ENCODE peak calls at places on chromosomes 6 and 20, in nine cellular contexts. B is mammary epithelial cell; N is fibroblast of lung; S is left ventricle myocardium inferior; P is naive thymus-derived CD4-positive, alpha-beta T cell; U is uterus; E is A673; I is ovary; F is upper lobe of right lung. G is an unnamed sample.

GRCh38 chr20:16553161-16553560 is 20.1 kb downstream of the KIF16B start:
- DNase-seq in S (no peak), N (no peak), I (no peak), U (no peak), F (no peak), P (no peak), B (no peak), E (no peak), G (no peak)

GRCh38 chr6:87277123-87277522 is 45.3 kb upstream of the SMIM8 start:
- DNase-seq in N (peak; percentile 31), P (no peak), E (peak; percentile 40), U (no peak), I (no peak), F (no peak), B (peak; percentile 23), S (no peak), G (no peak)

GRCh38 chr6:160634706-160635105 is 29.4 kb downstream of the LPA start:
- DNase-seq in B (peak; percentile 0), I (no peak), F (peak; percentile 67), E (no peak), U (no peak), N (no peak), P (peak; percentile 7), S (no peak), G (no peak)

GRCh38 chr6:161835426-161836029 is 561.7 kb upstream of the AGPAT4 start:
- DNase-seq in B (no peak), U (no peak), E (no peak), S (no peak), F (no peak), N (peak; percentile 44), P (no peak), I (no peak), G (no peak)

GRCh38 chr6:20812776-20813175 is 278.5 kb downstream of the CDKAL1 start:
- DNase-seq in P (no peak), B (no peak), N (no peak), I (no peak), S (no peak), U (no peak), E (no peak), F (no peak), G (no peak)

GRCh38 chr20:53655909-53656652 is 62.4 kb upstream of the ZNF217 start:
- DNase-seq in N (peak; percentile 42), I (no peak), P (no peak), F (no peak), E (peak; percentile 32), B (peak; percentile 31), S (no peak), U (no peak), G (no peak)

GRCh38 chr6:119137194-119138072 is 59.0 kb upstream of the FAM184A start:
- DNase-seq in I (no peak), P (no peak), S (no peak), U (no peak), N (peak; percentile 71), B (peak; percentile 54), F (no peak), E (no peak), G (no peak)

GRCh38 chr6:37965964-37966676 is 146.6 kb downstream of the ZFAND3 start:
- DNase-seq in N (no peak), F (no peak), E (no peak), B (peak; percentile 57), P (no peak), S (no peak), U (no peak), I (no peak), G (no peak)

GRCh38 chr20:1920252-1920651 is 25.0 kb downstream of the SIRPA start:
- DNase-seq in P (no peak), U (no peak), S (no peak), F (no peak), N (no peak), B (no peak), I (no peak), E (no peak), G (no peak)

GRCh38 chr6:108587258-108588059 is 26.7 kb downstream of the FOXO3 start:
- DNase-seq in I (no peak), S (no peak), U (peak; percentile 67), B (peak; percentile 66), N (peak; percentile 82), F (no peak), E (no peak), P (no peak), G (no peak)

GRCh38 chr20:1389703-1390385 is 3.0 kb downstream of the FKBP1A start:
- DNase-seq in B (peak; percentile 57), F (no peak), I (no peak), S (no peak), E (no peak), N (no peak), P (no peak), U (no peak), G (no peak)

GRCh38 chr6:157521665-157522335 is 140.8 kb downstream of the ZDHHC14 start:
- DNase-seq in B (no peak), U (no peak), N (no peak), I (no peak), F (no peak), S (no peak), P (no peak), E (no peak), G (no peak)

GRCh38 chr20:8433286-8433685 is 301.2 kb downstream of the PLCB1 start:
- DNase-seq in N (no peak), S (no peak), E (peak; percentile 15), F (no peak), P (no peak), B (no peak), I (no peak), U (no peak), G (no peak)

GRCh38 chr20:8434326-8434876 is 302.3 kb downstream of the PLCB1 start:
- DNase-seq in E (no peak), P (no peak), B (no peak), F (no peak), I (no peak), U (no peak), S (no peak), N (peak; percentile 53), G (no peak)

GRCh38 chr20:8435251-8436035 is 303.4 kb downstream of the PLCB1 start:
- DNase-seq in P (no peak), S (no peak), B (no peak), N (no peak), I (no peak), E (no peak), F (no peak), U (no peak), G (no peak)

GRCh38 chr20:8431538-8432434 is 299.7 kb downstream of the PLCB1 start:
- DNase-seq in I (peak; percentile 71), P (no peak), S (peak; percentile 76), B (no peak), N (no peak), U (peak; percentile 66), E (no peak), F (peak; percentile 62), G (no peak)

DNA sequence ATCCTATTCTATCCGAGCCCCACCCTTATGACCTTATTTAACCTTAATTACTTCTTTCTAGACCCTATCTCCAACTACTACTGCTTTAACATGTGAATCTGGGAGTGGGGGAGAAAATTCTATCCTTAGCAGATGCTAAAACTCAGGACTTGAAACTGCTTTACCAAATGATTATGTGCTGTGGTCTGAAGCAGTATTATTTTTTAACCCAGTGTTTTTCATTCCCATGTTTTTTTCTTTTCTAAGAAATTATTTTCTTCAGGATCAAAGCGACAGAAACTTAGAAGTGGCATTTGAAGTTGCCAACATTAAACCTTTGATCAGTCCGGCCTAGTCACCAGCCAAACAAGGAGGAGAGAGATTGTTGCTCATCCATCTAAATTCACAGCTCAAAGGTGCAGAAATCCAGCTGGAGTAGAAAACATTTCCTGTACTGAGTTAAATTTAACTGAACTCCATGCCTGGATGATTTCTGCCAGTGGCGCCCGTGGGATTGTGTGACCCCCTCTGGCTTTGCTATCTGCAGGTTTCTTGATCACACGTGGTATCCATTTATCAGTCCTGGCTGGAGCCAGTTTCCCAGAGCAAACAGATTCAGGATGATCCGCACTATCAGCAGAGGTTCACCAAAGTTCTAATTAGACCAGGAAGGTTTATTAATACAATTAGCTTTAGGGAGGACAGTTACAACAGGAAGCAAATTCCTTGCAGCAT is 300.5 kb downstream of the PLCB1 start:
- DNase-seq in F (no peak), S (no peak), U (no peak), B (no peak), I (no peak), P (no peak), N (no peak), E (no peak), G (no peak)
- H3K4me3 ChIP-seq in F (no peak overlapping the region), S (peak overlapping the region; percentile 42), U (no peak overlapping the region), B (no peak overlapping the region), I (no peak overlapping the region), P (no peak overlapping the region), N (no peak overlapping the region), E (no peak overlapping the region), G (no peak overlapping the region)

DNA sequence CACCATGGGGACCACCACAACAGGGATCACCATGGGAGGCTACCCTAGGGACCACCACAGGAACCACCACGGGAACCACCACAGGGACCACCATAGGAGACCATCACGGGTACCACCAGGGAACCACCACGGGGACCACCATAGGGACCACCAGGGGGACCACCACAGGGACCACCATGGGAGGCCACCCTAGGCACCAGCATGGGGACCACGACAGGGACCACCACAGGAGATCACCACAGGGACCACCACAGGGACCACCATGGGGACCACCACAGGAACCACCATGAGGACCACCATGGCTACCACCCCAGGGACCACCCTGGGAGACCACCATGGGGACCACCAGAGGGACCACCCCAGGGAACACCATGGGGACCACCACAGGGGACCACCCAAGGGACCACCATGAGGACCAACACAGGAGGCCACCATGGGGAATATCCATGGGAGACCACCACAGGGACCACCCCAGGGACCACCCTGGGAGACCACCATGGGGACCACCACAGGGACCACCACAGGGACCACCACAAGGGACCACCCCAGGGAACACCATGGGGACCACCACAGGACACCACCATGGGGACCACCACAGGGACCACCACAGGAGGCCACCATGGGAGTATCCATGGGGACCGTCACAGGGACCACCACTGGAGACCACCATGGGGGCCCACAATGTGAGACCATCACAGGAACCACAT is 67.6 kb upstream of the MPC1 start:
- DNase-seq in B (no peak), E (no peak), N (no peak), I (no peak), F (no peak), S (no peak), U (no peak), P (no peak), G (no peak)
- H3K9me3 ChIP-seq in B (no peaks in the 10 kb centered on the region), E (no peaks in the 10 kb centered on the region), N (no peaks in the 10 kb centered on the region), I (no peaks in the 10 kb centered on the region), F (no peaks in the 10 kb centered on the region), S (no peaks in the 10 kb centered on the region), U (no peaks in the 10 kb centered on the region), P (no peaks in the 10 kb centered on the region), G (no peaks in the 10 kb centered on the region)

DNA sequence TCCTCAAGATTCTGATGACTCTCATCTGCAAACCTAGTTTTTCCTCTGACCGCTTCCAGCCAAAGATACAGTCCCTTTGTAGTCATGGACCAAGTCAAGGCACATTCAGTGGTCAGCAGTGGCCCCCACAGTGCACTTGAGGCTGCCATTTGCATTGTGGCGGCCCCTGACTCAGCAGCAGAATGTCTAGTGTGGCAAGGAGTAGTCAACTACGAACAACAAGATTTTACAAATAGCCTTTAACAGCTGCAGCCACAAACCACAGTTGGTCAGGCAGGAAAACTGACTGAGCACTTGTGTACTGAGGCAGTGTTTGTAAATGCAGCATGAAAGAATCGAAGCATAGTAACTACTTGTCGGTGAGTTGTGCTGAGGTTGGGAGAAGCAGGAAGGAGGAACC is 49.6 kb downstream of the SLC2A12 start:
- DNase-seq in S (no peak), F (no peak), I (no peak), U (no peak), P (no peak), B (peak; percentile 66), N (no peak), E (no peak), G (no peak)
- H3K27me3 ChIP-seq in S (no peaks in the 10 kb centered on the region), F (no peaks in the 10 kb centered on the region), I (no peaks in the 10 kb centered on the region), U (no peaks in the 10 kb centered on the region), P (no peaks in the 10 kb centered on the region), B (no peaks in the 10 kb centered on the region), N (no peaks in the 10 kb centered on the region), E (peaks cover 3% of the 10 kb centered on the region), G (no peaks in the 10 kb centered on the region)

GRCh38 chr6:71107935-71108420 is 151.1 kb upstream of the B3GAT2 start:
- DNase-seq in F (no peak), E (peak; percentile 29), N (peak; percentile 74), I (no peak), S (no peak), U (peak; percentile 21), P (no peak), B (peak; percentile 80), G (no peak)
- H3K4me3 ChIP-seq in F (peak overlapping the region; percentile 28), E (no peak overlapping the region), N (peak overlapping the region; percentile 57), I (no peak overlapping the region), S (peak overlapping the region; percentile 53), U (no peak overlapping the region), P (no peak overlapping the region), B (no peak overlapping the region), G (peak overlapping the region; percentile 61)